ENCODE peak calls at places on chromosomes 3 and 15, in eight cellular contexts. One of them, this sample, is unnamed.

GRCh38 chr15:82263350-82263749 is 732 bp downstream of the SAXO2 start:
- DNase-seq in RWPE2: no peak
- DNase-seq in heart left ventricle: no peak
- DNase-seq in HCT116: no peak
- DNase-seq in esophagus squamous epithelium: no peak
- DNase-seq in endodermal cell: peak
- DNase-seq in fibroblast of mammary gland: no peak
- DNase-seq in IMR-90: no peak
- DNase-seq in this sample: peak

GRCh38 chr15:70234256-70234965 is 136.7 kb upstream of the TLE3 start:
- DNase-seq in esophagus squamous epithelium: no peak
- DNase-seq in endodermal cell: peak
- DNase-seq in fibroblast of mammary gland: peak
- DNase-seq in HCT116: no peak
- DNase-seq in RWPE2: peak
- DNase-seq in IMR-90: peak
- DNase-seq in heart left ventricle: no peak
- DNase-seq in this sample: no peak

GRCh38 chr3:125098929-125099328 is 43.1 kb upstream of the HEG1 start:
- DNase-seq in IMR-90: no peak
- DNase-seq in esophagus squamous epithelium: no peak
- DNase-seq in endodermal cell: no peak
- DNase-seq in HCT116: no peak
- DNase-seq in heart left ventricle: no peak
- DNase-seq in RWPE2: no peak
- DNase-seq in fibroblast of mammary gland: peak
- DNase-seq in this sample: peak

GRCh38 chr3:5767304-5767703 is 579.8 kb downstream of the EDEM1 start:
- DNase-seq in heart left ventricle: no peak
- DNase-seq in fibroblast of mammary gland: no peak
- DNase-seq in IMR-90: no peak
- DNase-seq in HCT116: no peak
- DNase-seq in esophagus squamous epithelium: no peak
- DNase-seq in endodermal cell: no peak
- DNase-seq in RWPE2: no peak
- DNase-seq in this sample: no peak

GRCh38 chr3:126345641-126346460 is 11.4 kb downstream of the KLF15 start:
- DNase-seq in HCT116: no peak
- DNase-seq in esophagus squamous epithelium: no peak
- DNase-seq in RWPE2: peak
- DNase-seq in endodermal cell: peak
- DNase-seq in IMR-90: no peak
- DNase-seq in fibroblast of mammary gland: no peak
- DNase-seq in heart left ventricle: no peak
- DNase-seq in this sample: no peak

GRCh38 chr3:24129549-24129948 is 184.5 kb downstream of the NR1D2 start:
- DNase-seq in heart left ventricle: no peak
- DNase-seq in endodermal cell: no peak
- DNase-seq in HCT116: no peak
- DNase-seq in RWPE2: no peak
- DNase-seq in esophagus squamous epithelium: no peak
- DNase-seq in IMR-90: no peak
- DNase-seq in fibroblast of mammary gland: no peak
- DNase-seq in this sample: peak

GRCh38 chr3:52349611-52350395 is 33.7 kb downstream of the DNAH1 start:
- DNase-seq in IMR-90: no peak
- DNase-seq in RWPE2: no peak
- DNase-seq in esophagus squamous epithelium: no peak
- DNase-seq in endodermal cell: no peak
- DNase-seq in fibroblast of mammary gland: no peak
- DNase-seq in heart left ventricle: peak
- DNase-seq in HCT116: no peak
- DNase-seq in this sample: no peak

GRCh38 chr3:140292684-140293083 is 357.7 kb downstream of the CLSTN2 start:
- DNase-seq in esophagus squamous epithelium: no peak
- DNase-seq in endodermal cell: no peak
- DNase-seq in RWPE2: no peak
- DNase-seq in HCT116: no peak
- DNase-seq in heart left ventricle: peak
- DNase-seq in IMR-90: no peak
- DNase-seq in fibroblast of mammary gland: peak
- DNase-seq in this sample: no peak

GRCh38 chr3:112405845-112406244 is 72.9 kb downstream of the CD200 start:
- DNase-seq in HCT116: no peak
- DNase-seq in IMR-90: peak
- DNase-seq in fibroblast of mammary gland: peak
- DNase-seq in endodermal cell: no peak
- DNase-seq in RWPE2: no peak
- DNase-seq in heart left ventricle: no peak
- DNase-seq in esophagus squamous epithelium: no peak
- DNase-seq in this sample: no peak

GRCh38 chr15:71384501-71384900 is 269.2 kb downstream of the THSD4 start:
- DNase-seq in HCT116: no peak
- DNase-seq in endodermal cell: no peak
- DNase-seq in fibroblast of mammary gland: no peak
- DNase-seq in IMR-90: no peak
- DNase-seq in esophagus squamous epithelium: no peak
- DNase-seq in RWPE2: no peak
- DNase-seq in heart left ventricle: no peak
- DNase-seq in this sample: no peak

GRCh38 chr15:49168026-49168425 is 2.0 kb upstream of the GALK2 start:
- DNase-seq in heart left ventricle: no peak
- DNase-seq in IMR-90: no peak
- DNase-seq in RWPE2: no peak
- DNase-seq in HCT116: no peak
- DNase-seq in esophagus squamous epithelium: no peak
- DNase-seq in fibroblast of mammary gland: peak
- DNase-seq in endodermal cell: no peak
- DNase-seq in this sample: no peak

GRCh38 chr3:12897537-12898289 is 56.3 kb upstream of the RPL32 start:
- DNase-seq in RWPE2: no peak
- DNase-seq in esophagus squamous epithelium: no peak
- DNase-seq in fibroblast of mammary gland: no peak
- DNase-seq in heart left ventricle: peak
- DNase-seq in endodermal cell: no peak
- DNase-seq in HCT116: no peak
- DNase-seq in IMR-90: no peak
- DNase-seq in this sample: no peak

GRCh38 chr15:74791667-74792066 is 9.8 kb downstream of the CSK start:
- DNase-seq in HCT116: no peak
- DNase-seq in RWPE2: no peak
- DNase-seq in fibroblast of mammary gland: no peak
- DNase-seq in endodermal cell: no peak
- DNase-seq in heart left ventricle: no peak
- DNase-seq in esophagus squamous epithelium: no peak
- DNase-seq in IMR-90: no peak
- DNase-seq in this sample: no peak

GRCh38 chr3:83193526-83193925 is 1432.1 kb upstream of the GBE1 start:
- DNase-seq in heart left ventricle: no peak
- DNase-seq in HCT116: no peak
- DNase-seq in IMR-90: no peak
- DNase-seq in RWPE2: no peak
- DNase-seq in esophagus squamous epithelium: no peak
- DNase-seq in endodermal cell: no peak
- DNase-seq in fibroblast of mammary gland: no peak
- DNase-seq in this sample: no peak

GRCh38 chr3:149020196-149020838 is 29.0 kb downstream of the GYG1 start:
- DNase-seq in heart left ventricle: peak
- DNase-seq in RWPE2: no peak
- DNase-seq in esophagus squamous epithelium: no peak
- DNase-seq in IMR-90: peak
- DNase-seq in endodermal cell: no peak
- DNase-seq in HCT116: no peak
- DNase-seq in fibroblast of mammary gland: no peak
- DNase-seq in this sample: no peak

GRCh38 chr3:73614385-73614784 is 10.4 kb downstream of the PDZRN3 start:
- DNase-seq in HCT116: no peak
- DNase-seq in RWPE2: no peak
- DNase-seq in fibroblast of mammary gland: peak
- DNase-seq in endodermal cell: no peak
- DNase-seq in IMR-90: peak
- DNase-seq in heart left ventricle: peak
- DNase-seq in esophagus squamous epithelium: no peak
- DNase-seq in this sample: no peak

GRCh38 chr3:30297112-30297511 is 309.3 kb upstream of the TGFBR2 start:
- DNase-seq in RWPE2: no peak
- DNase-seq in IMR-90: no peak
- DNase-seq in endodermal cell: no peak
- DNase-seq in heart left ventricle: no peak
- DNase-seq in HCT116: no peak
- DNase-seq in fibroblast of mammary gland: no peak
- DNase-seq in esophagus squamous epithelium: no peak
- DNase-seq in this sample: no peak

GRCh38 chr3:6204891-6205290 is 656.0 kb upstream of the GRM7 start:
- DNase-seq in RWPE2: no peak
- DNase-seq in IMR-90: no peak
- DNase-seq in heart left ventricle: no peak
- DNase-seq in esophagus squamous epithelium: no peak
- DNase-seq in HCT116: no peak
- DNase-seq in endodermal cell: no peak
- DNase-seq in fibroblast of mammary gland: no peak
- DNase-seq in this sample: no peak

GRCh38 chr3:178103140-178103539 is 433.1 kb upstream of the KCNMB2 start:
- DNase-seq in HCT116: no peak
- DNase-seq in endodermal cell: no peak
- DNase-seq in RWPE2: no peak
- DNase-seq in fibroblast of mammary gland: no peak
- DNase-seq in IMR-90: peak
- DNase-seq in esophagus squamous epithelium: no peak
- DNase-seq in heart left ventricle: no peak
- DNase-seq in this sample: no peak

GRCh38 chr15:75842722-75843617 is at the start of gene UBE2Q2:
- DNase-seq in heart left ventricle: peak
- DNase-seq in HCT116: no peak
- DNase-seq in RWPE2: peak
- DNase-seq in IMR-90: peak
- DNase-seq in esophagus squamous epithelium: no peak
- DNase-seq in fibroblast of mammary gland: peak
- DNase-seq in endodermal cell: peak
- DNase-seq in this sample: peak

GRCh38 chr3:32374788-32375595 is 16.7 kb upstream of the CMTM7 start:
- DNase-seq in heart left ventricle: no peak
- DNase-seq in IMR-90: peak
- DNase-seq in RWPE2: no peak
- DNase-seq in endodermal cell: peak
- DNase-seq in esophagus squamous epithelium: no peak
- DNase-seq in fibroblast of mammary gland: peak
- DNase-seq in HCT116: peak
- DNase-seq in this sample: peak

GRCh38 chr3:122468896-122469533 is 45.7 kb downstream of the KPNA1 start:
- DNase-seq in IMR-90: no peak
- DNase-seq in esophagus squamous epithelium: no peak
- DNase-seq in endodermal cell: peak
- DNase-seq in RWPE2: no peak
- DNase-seq in HCT116: no peak
- DNase-seq in heart left ventricle: no peak
- DNase-seq in fibroblast of mammary gland: no peak
- DNase-seq in this sample: peak

GRCh38 chr15:64137226-64137833 is 14.2 kb upstream of the SNX22 start:
- DNase-seq in endodermal cell: peak
- DNase-seq in IMR-90: no peak
- DNase-seq in fibroblast of mammary gland: no peak
- DNase-seq in heart left ventricle: no peak
- DNase-seq in HCT116: no peak
- DNase-seq in RWPE2: no peak
- DNase-seq in esophagus squamous epithelium: no peak
- DNase-seq in this sample: no peak

GRCh38 chr3:31981206-31982181 is at the start of the genes OSBPL10 and ZNF860:
- DNase-seq in IMR-90: peak
- DNase-seq in endodermal cell: peak
- DNase-seq in esophagus squamous epithelium: peak
- DNase-seq in RWPE2: peak
- DNase-seq in heart left ventricle: peak
- DNase-seq in HCT116: peak
- DNase-seq in fibroblast of mammary gland: peak
- DNase-seq in this sample: peak

GRCh38 chr3:188396251-188396650 is 242.3 kb downstream of the LPP start:
- DNase-seq in RWPE2: no peak
- DNase-seq in fibroblast of mammary gland: no peak
- DNase-seq in HCT116: no peak
- DNase-seq in endodermal cell: no peak
- DNase-seq in heart left ventricle: no peak
- DNase-seq in esophagus squamous epithelium: no peak
- DNase-seq in IMR-90: no peak
- DNase-seq in this sample: no peak

DNA sequence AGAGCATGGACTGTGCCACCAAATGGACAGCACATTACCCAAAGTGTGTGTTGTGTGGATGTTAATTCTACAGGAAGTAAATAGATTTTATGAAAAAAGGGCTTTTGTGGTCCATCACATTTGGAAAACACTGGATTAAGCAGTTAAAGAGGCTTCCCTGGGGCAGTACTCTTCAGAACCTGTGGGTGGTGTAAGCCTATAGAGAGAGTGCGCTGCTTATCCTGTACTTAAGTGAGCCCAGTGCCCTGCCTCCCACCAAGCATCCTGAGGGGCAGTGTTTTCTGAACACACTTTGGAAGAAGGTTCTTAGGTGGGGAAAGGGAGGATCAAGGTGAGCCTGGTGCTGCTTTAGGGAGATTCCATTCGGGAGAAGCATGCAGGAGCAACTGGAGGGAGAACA is 10.9 kb downstream of the TTLL3 start:
- DNase-seq in RWPE2: no peak
- DNase-seq in HCT116: no peak
- DNase-seq in fibroblast of mammary gland: peak
- DNase-seq in endodermal cell: peak
- DNase-seq in esophagus squamous epithelium: no peak
- DNase-seq in IMR-90: peak
- DNase-seq in heart left ventricle: no peak
- DNase-seq in this sample: peak
- TF ChIP-seq CTCF in RWPE2: peak
- TF ChIP-seq CTCF in HCT116: peak
- TF ChIP-seq CTCF in fibroblast of mammary gland: peak
- TF ChIP-seq CTCF in endodermal cell: peak
- TF ChIP-seq CTCF in esophagus squamous epithelium: no peak
- TF ChIP-seq CTCF in IMR-90: peak
- TF ChIP-seq CTCF in heart left ventricle: no peak
- TF ChIP-seq CTCF in this sample: peak

GRCh38 chr15:27498700-27499099 is 527.7 kb downstream of the GABRG3 start:
- DNase-seq in HCT116: no peak
- DNase-seq in endodermal cell: no peak
- DNase-seq in IMR-90: no peak
- DNase-seq in esophagus squamous epithelium: no peak
- DNase-seq in fibroblast of mammary gland: no peak
- DNase-seq in RWPE2: no peak
- DNase-seq in heart left ventricle: no peak
- DNase-seq in this sample: no peak
- H3K4me3 ChIP-seq in HCT116: no peak
- H3K4me3 ChIP-seq in endodermal cell: no peak
- H3K4me3 ChIP-seq in IMR-90: no peak
- H3K4me3 ChIP-seq in esophagus squamous epithelium: no peak
- H3K4me3 ChIP-seq in fibroblast of mammary gland: no peak
- H3K4me3 ChIP-seq in RWPE2: no peak
- H3K4me3 ChIP-seq in heart left ventricle: no peak
- H3K4me3 ChIP-seq in this sample: no peak

GRCh38 chr3:146334151-146334550 is 83.2 kb upstream of the PLSCR4 start:
- DNase-seq in IMR-90: peak
- DNase-seq in esophagus squamous epithelium: no peak
- DNase-seq in HCT116: no peak
- DNase-seq in endodermal cell: no peak
- DNase-seq in fibroblast of mammary gland: peak
- DNase-seq in RWPE2: no peak
- DNase-seq in heart left ventricle: no peak
- DNase-seq in this sample: no peak
- TF ChIP-seq CTCF in IMR-90: peak
- TF ChIP-seq CTCF in esophagus squamous epithelium: no peak
- TF ChIP-seq CTCF in HCT116: peak
- TF ChIP-seq CTCF in endodermal cell: no peak
- TF ChIP-seq CTCF in fibroblast of mammary gland: peak
- TF ChIP-seq CTCF in RWPE2: peak
- TF ChIP-seq CTCF in heart left ventricle: peak
- TF ChIP-seq CTCF in this sample: no peak

GRCh38 chr3:147411235-147411607 is 2.1 kb downstream of the ZIC1 start:
- DNase-seq in RWPE2: no peak
- DNase-seq in IMR-90: peak
- DNase-seq in HCT116: no peak
- DNase-seq in esophagus squamous epithelium: no peak
- DNase-seq in heart left ventricle: no peak
- DNase-seq in endodermal cell: peak
- DNase-seq in fibroblast of mammary gland: peak
- DNase-seq in this sample: peak
- H3K4me3 ChIP-seq in RWPE2: no peak
- H3K4me3 ChIP-seq in IMR-90: peak
- H3K4me3 ChIP-seq in HCT116: no peak
- H3K4me3 ChIP-seq in esophagus squamous epithelium: peak
- H3K4me3 ChIP-seq in heart left ventricle: peak
- H3K4me3 ChIP-seq in endodermal cell: peak
- H3K4me3 ChIP-seq in fibroblast of mammary gland: peak
- H3K4me3 ChIP-seq in this sample: no peak

This sample was measured in neural progenitor cell.